ENCODE peak calls at places on chromosomes 4 and X, in six cellular contexts. One of them, this sample, is unnamed.

GRCh38 chr4:38411092-38411491 is 252.9 kb upstream of the KLF3 start:
- DNase-seq in cardiac fibroblast: no peak
- DNase-seq in CD8-positive, alpha-beta T cell: no peak
- DNase-seq in fibroblast of lung: no peak
- DNase-seq in right lobe of liver: no peak
- DNase-seq in colonic mucosa: no peak
- DNase-seq in this sample: peak

GRCh38 chrX:153714256-153714655 is 9.9 kb downstream of the BCAP31 start:
- DNase-seq in cardiac fibroblast: no peak
- DNase-seq in CD8-positive, alpha-beta T cell: no peak
- DNase-seq in fibroblast of lung: no peak
- DNase-seq in right lobe of liver: no peak
- DNase-seq in colonic mucosa: no peak
- DNase-seq in this sample: no peak

GRCh38 chr4:157994863-157995262 is 178.0 kb downstream of the GASK1B start:
- DNase-seq in cardiac fibroblast: peak
- DNase-seq in CD8-positive, alpha-beta T cell: no peak
- DNase-seq in fibroblast of lung: peak
- DNase-seq in right lobe of liver: no peak
- DNase-seq in colonic mucosa: no peak
- DNase-seq in this sample: no peak

GRCh38 chrX:8987672-8988250 is 46.2 kb downstream of the FAM9B start:
- DNase-seq in cardiac fibroblast: no peak
- DNase-seq in CD8-positive, alpha-beta T cell: peak
- DNase-seq in fibroblast of lung: no peak
- DNase-seq in right lobe of liver: no peak
- DNase-seq in colonic mucosa: no peak
- DNase-seq in this sample: no peak

GRCh38 chr4:76687730-76688441 is 210.1 kb downstream of the SOWAHB start:
- DNase-seq in cardiac fibroblast: no peak
- DNase-seq in CD8-positive, alpha-beta T cell: no peak
- DNase-seq in fibroblast of lung: no peak
- DNase-seq in right lobe of liver: no peak
- DNase-seq in colonic mucosa: no peak
- DNase-seq in this sample: peak

GRCh38 chrX:153776611-153777045 is 4.2 kb upstream of the SRPK3 start:
- DNase-seq in cardiac fibroblast: no peak
- DNase-seq in CD8-positive, alpha-beta T cell: no peak
- DNase-seq in fibroblast of lung: no peak
- DNase-seq in right lobe of liver: peak
- DNase-seq in colonic mucosa: no peak
- DNase-seq in this sample: no peak

GRCh38 chrX:39600222-39600621 is 497.5 kb downstream of the BCOR start:
- DNase-seq in cardiac fibroblast: no peak
- DNase-seq in CD8-positive, alpha-beta T cell: no peak
- DNase-seq in fibroblast of lung: no peak
- DNase-seq in right lobe of liver: no peak
- DNase-seq in colonic mucosa: no peak
- DNase-seq in this sample: no peak

GRCh38 chrX:1167466-1167865 is 45.0 kb downstream of the CRLF2 start:
- DNase-seq in cardiac fibroblast: no peak
- DNase-seq in CD8-positive, alpha-beta T cell: no peak
- DNase-seq in fibroblast of lung: no peak
- DNase-seq in right lobe of liver: no peak
- DNase-seq in colonic mucosa: no peak
- DNase-seq in this sample: no peak

GRCh38 chrX:1537031-1537715 is at the start of gene P2RY8:
- DNase-seq in cardiac fibroblast: peak
- DNase-seq in CD8-positive, alpha-beta T cell: peak
- DNase-seq in fibroblast of lung: no peak
- DNase-seq in right lobe of liver: peak
- DNase-seq in colonic mucosa: peak
- DNase-seq in this sample: peak

GRCh38 chrX:130121505-130121800 is 11.2 kb upstream of the ELF4 start:
- DNase-seq in cardiac fibroblast: no peak
- DNase-seq in CD8-positive, alpha-beta T cell: no peak
- DNase-seq in fibroblast of lung: no peak
- DNase-seq in right lobe of liver: no peak
- DNase-seq in colonic mucosa: no peak
- DNase-seq in this sample: peak
- H3K4me3 ChIP-seq in cardiac fibroblast: no peak
- H3K4me3 ChIP-seq in CD8-positive, alpha-beta T cell: no peak
- H3K4me3 ChIP-seq in fibroblast of lung: no peak
- H3K4me3 ChIP-seq in right lobe of liver: no peak
- H3K4me3 ChIP-seq in colonic mucosa: no peak
- H3K4me3 ChIP-seq in this sample: no peak

DNA sequence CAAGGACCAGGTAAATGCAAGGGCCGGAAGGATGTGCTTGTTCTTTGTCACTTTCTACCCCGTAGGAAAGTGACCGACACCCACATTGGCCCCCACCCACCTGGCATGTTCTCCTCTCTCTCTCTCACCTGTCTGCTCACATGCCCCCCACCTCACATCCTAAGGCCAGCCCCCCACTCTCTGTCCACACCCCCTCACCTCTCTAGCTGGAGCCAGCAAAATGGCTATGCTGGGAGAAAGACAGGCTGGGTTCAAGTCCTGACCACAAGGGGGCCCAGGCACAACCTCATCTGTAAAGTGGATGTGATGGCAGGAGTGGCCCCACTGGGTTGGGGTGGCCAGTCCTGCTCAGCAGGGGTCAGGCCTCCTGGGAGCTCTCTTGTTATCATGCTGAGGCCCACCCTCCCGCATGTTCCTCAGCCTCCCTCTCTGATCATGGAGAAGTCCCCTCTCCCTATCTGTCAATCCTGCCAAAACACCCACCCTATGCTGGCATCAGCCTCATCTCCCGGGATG is 1.7 kb upstream of the PPP2R2C start:
- DNase-seq in cardiac fibroblast: no peak
- DNase-seq in CD8-positive, alpha-beta T cell: no peak
- DNase-seq in fibroblast of lung: no peak
- DNase-seq in right lobe of liver: no peak
- DNase-seq in colonic mucosa: peak
- DNase-seq in this sample: no peak
- TF ChIP-seq CTCF in cardiac fibroblast: peak
- TF ChIP-seq CTCF in CD8-positive, alpha-beta T cell: no peak
- TF ChIP-seq CTCF in fibroblast of lung: no peak
- TF ChIP-seq CTCF in right lobe of liver: no peak
- TF ChIP-seq CTCF in colonic mucosa: no peak
- TF ChIP-seq CTCF in this sample: no peak

DNA sequence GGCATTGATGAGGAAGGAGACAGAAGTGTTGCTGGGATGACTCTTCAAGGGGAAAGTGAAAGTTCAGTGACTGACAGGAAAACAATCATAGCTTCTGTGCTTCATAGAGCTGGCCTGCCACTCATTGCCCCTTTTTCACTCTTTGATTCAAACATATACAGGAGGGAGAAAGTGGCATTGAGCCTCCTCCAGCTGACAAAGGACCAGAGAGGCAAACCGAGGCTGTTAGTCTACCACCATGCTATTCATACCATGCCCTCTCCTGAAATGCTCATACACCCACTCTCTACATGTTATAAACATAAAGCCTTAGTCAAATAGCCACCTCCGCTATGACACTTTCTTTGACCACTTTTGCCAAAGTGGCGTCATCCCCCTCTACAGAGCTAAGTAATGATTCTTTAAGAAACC is 79.2 kb upstream of the ATOH1 start:
- DNase-seq in cardiac fibroblast: no peak
- DNase-seq in CD8-positive, alpha-beta T cell: no peak
- DNase-seq in fibroblast of lung: no peak
- DNase-seq in right lobe of liver: no peak
- DNase-seq in colonic mucosa: no peak
- DNase-seq in this sample: no peak
- H3K4me3 ChIP-seq in cardiac fibroblast: no peak
- H3K4me3 ChIP-seq in CD8-positive, alpha-beta T cell: no peak
- H3K4me3 ChIP-seq in fibroblast of lung: no peak
- H3K4me3 ChIP-seq in right lobe of liver: no peak
- H3K4me3 ChIP-seq in colonic mucosa: no peak
- H3K4me3 ChIP-seq in this sample: no peak

GRCh38 chrX:136166221-136166855 is 19.0 kb downstream of the FHL1 start:
- DNase-seq in cardiac fibroblast: peak
- DNase-seq in CD8-positive, alpha-beta T cell: no peak
- DNase-seq in fibroblast of lung: peak
- DNase-seq in right lobe of liver: no peak
- DNase-seq in colonic mucosa: no peak
- DNase-seq in this sample: no peak
- TF ChIP-seq CTCF in cardiac fibroblast: peak
- TF ChIP-seq CTCF in CD8-positive, alpha-beta T cell: no peak
- TF ChIP-seq CTCF in fibroblast of lung: peak
- TF ChIP-seq CTCF in right lobe of liver: peak
- TF ChIP-seq CTCF in colonic mucosa: no peak
- TF ChIP-seq CTCF in this sample: no peak

GRCh38 chrX:148500428-148501120 is at the start of gene AFF2:
- DNase-seq in cardiac fibroblast: peak
- DNase-seq in CD8-positive, alpha-beta T cell: peak
- DNase-seq in fibroblast of lung: peak
- DNase-seq in right lobe of liver: peak
- DNase-seq in colonic mucosa: no peak
- DNase-seq in this sample: peak
- H3K4me3 ChIP-seq in cardiac fibroblast: peak
- H3K4me3 ChIP-seq in CD8-positive, alpha-beta T cell: peak
- H3K4me3 ChIP-seq in fibroblast of lung: peak
- H3K4me3 ChIP-seq in right lobe of liver: peak
- H3K4me3 ChIP-seq in colonic mucosa: peak
- H3K4me3 ChIP-seq in this sample: no peak

GRCh38 chr4:89954906-89955305 is 60.3 kb downstream of the MMRN1 start:
- DNase-seq in cardiac fibroblast: no peak
- DNase-seq in CD8-positive, alpha-beta T cell: no peak
- DNase-seq in fibroblast of lung: no peak
- DNase-seq in right lobe of liver: no peak
- DNase-seq in colonic mucosa: no peak
- DNase-seq in this sample: no peak

GRCh38 chr4:89952458-89952857 is 57.8 kb downstream of the MMRN1 start:
- DNase-seq in cardiac fibroblast: no peak
- DNase-seq in CD8-positive, alpha-beta T cell: no peak
- DNase-seq in fibroblast of lung: no peak
- DNase-seq in right lobe of liver: no peak
- DNase-seq in colonic mucosa: no peak
- DNase-seq in this sample: no peak

GRCh38 chr4:89949782-89950387 is 55.2 kb downstream of the MMRN1 start:
- DNase-seq in cardiac fibroblast: no peak
- DNase-seq in CD8-positive, alpha-beta T cell: no peak
- DNase-seq in fibroblast of lung: no peak
- DNase-seq in right lobe of liver: no peak
- DNase-seq in colonic mucosa: no peak
- DNase-seq in this sample: no peak
- TF ChIP-seq CTCF in cardiac fibroblast: no peak
- TF ChIP-seq CTCF in CD8-positive, alpha-beta T cell: no peak
- TF ChIP-seq CTCF in fibroblast of lung: peak
- TF ChIP-seq CTCF in right lobe of liver: peak
- TF ChIP-seq CTCF in colonic mucosa: no peak
- TF ChIP-seq CTCF in this sample: no peak

GRCh38 chr4:112652216-112652615 is 15.3 kb downstream of the LARP7 start:
- DNase-seq in cardiac fibroblast: no peak
- DNase-seq in CD8-positive, alpha-beta T cell: no peak
- DNase-seq in fibroblast of lung: no peak
- DNase-seq in right lobe of liver: no peak
- DNase-seq in colonic mucosa: no peak
- DNase-seq in this sample: no peak
- H3K4me3 ChIP-seq in cardiac fibroblast: no peak
- H3K4me3 ChIP-seq in CD8-positive, alpha-beta T cell: no peak
- H3K4me3 ChIP-seq in fibroblast of lung: no peak
- H3K4me3 ChIP-seq in right lobe of liver: no peak
- H3K4me3 ChIP-seq in colonic mucosa: no peak
- H3K4me3 ChIP-seq in this sample: no peak

GRCh38 chr4:89868999-89869589 is 25.6 kb upstream of the MMRN1 start:
- DNase-seq in cardiac fibroblast: peak
- DNase-seq in CD8-positive, alpha-beta T cell: no peak
- DNase-seq in fibroblast of lung: peak
- DNase-seq in right lobe of liver: no peak
- DNase-seq in colonic mucosa: no peak
- DNase-seq in this sample: no peak
- TF ChIP-seq CTCF in cardiac fibroblast: peak
- TF ChIP-seq CTCF in CD8-positive, alpha-beta T cell: peak
- TF ChIP-seq CTCF in fibroblast of lung: peak
- TF ChIP-seq CTCF in right lobe of liver: peak
- TF ChIP-seq CTCF in colonic mucosa: peak
- TF ChIP-seq CTCF in this sample: peak

DNA sequence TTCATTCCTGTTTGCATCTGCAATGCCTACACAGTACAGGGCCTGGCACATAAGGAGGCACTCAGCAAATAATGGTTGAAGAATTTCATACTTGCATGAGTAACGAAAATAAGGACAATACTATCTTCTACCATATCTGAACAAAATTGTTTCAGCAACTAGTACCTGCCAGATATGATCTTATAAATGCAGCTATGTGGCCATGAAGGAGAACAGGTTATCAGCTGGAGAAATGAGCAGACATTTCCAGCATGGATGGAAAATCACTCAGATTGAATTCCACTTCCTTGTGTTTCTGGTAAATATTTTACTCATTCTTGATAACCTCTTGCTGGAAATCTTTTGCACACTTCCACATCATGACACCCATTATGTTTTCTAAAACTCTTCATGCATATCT is 204.0 kb downstream of the ADAMTS3 start:
- DNase-seq in cardiac fibroblast: no peak
- DNase-seq in CD8-positive, alpha-beta T cell: no peak
- DNase-seq in fibroblast of lung: no peak
- DNase-seq in right lobe of liver: no peak
- DNase-seq in colonic mucosa: no peak
- DNase-seq in this sample: no peak
- H3K4me3 ChIP-seq in cardiac fibroblast: no peak
- H3K4me3 ChIP-seq in CD8-positive, alpha-beta T cell: no peak
- H3K4me3 ChIP-seq in fibroblast of lung: no peak
- H3K4me3 ChIP-seq in right lobe of liver: no peak
- H3K4me3 ChIP-seq in colonic mucosa: no peak
- H3K4me3 ChIP-seq in this sample: no peak